ENCODE peak calls at places on chromosomes 5 and 9, in four cellular contexts. X is fibroblast of the conjunctiva, J is frontal cortex, K is cerebellar cortex. B is an unnamed sample.

GRCh38 chr9:106961623-106962022 is 98.7 kb downstream of the ZNF462 start:
- DNase-seq in X (no peak), J (no peak), K (no peak), B (no peak)

GRCh38 chr9:128505414-128505765 is 871 bp downstream of the GLE1 start:
- DNase-seq in X (no peak), J (no peak), K (no peak), B (no peak)

GRCh38 chr5:170612256-170612656 is 108.4 kb downstream of the KCNIP1 start:
- DNase-seq in X (no peak), J (no peak), K (no peak), B (no peak)

GRCh38 chr9:32677931-32678330 is 42.5 kb upstream of the TAF1L start:
- DNase-seq in X (no peak), J (no peak), K (no peak), B (no peak)

GRCh38 chr5:177438468-177438867 is 8.1 kb upstream of the PRR7 start:
- DNase-seq in X (no peak), J (no peak), K (no peak), B (no peak)

GRCh38 chr9:116434314-116434713 is 252.8 kb upstream of the TRIM32 start:
- DNase-seq in X (no peak), J (no peak), K (no peak), B (no peak)

GRCh38 chr5:131230406-131230805 is 33.4 kb upstream of the CDC42SE2 start:
- DNase-seq in X (no peak), J (no peak), K (peak), B (peak)

GRCh38 chr9:86918556-86918955 is 28.8 kb downstream of the GAS1 start:
- DNase-seq in X (no peak), J (no peak), K (no peak), B (no peak)

GRCh38 chr5:175746851-175747250 is 89.0 kb downstream of the HRH2 start:
- DNase-seq in X (no peak), J (no peak), K (peak), B (peak)

GRCh38 chr9:86274821-86275643 is 7.3 kb downstream of the ISCA1 start:
- DNase-seq in X (no peak), J (no peak), K (no peak), B (no peak)

GRCh38 chr5:5221731-5222130 is 81.6 kb downstream of the ADAMTS16 start:
- DNase-seq in X (no peak), J (no peak), K (no peak), B (no peak)

GRCh38 chr5:90803376-90803775 is 244.8 kb downstream of the ADGRV1 start:
- DNase-seq in X (no peak), J (no peak), K (no peak), B (no peak)

GRCh38 chr9:69753830-69754229 is 6.0 kb downstream of the PTAR1 start:
- DNase-seq in X (no peak), J (no peak), K (no peak), B (no peak)

GRCh38 chr5:142981886-142982820 is 212.0 kb downstream of the ARHGAP26 start:
- DNase-seq in X (peak), J (peak), K (peak), B (peak)

GRCh38 chr5:179128041-179128365 is 67.8 kb downstream of the ZNF354C start:
- DNase-seq in X (no peak), J (no peak), K (no peak), B (no peak)

GRCh38 chr5:132814441-132815294 is 1.6 kb downstream of the SOWAHA start:
- DNase-seq in X (no peak), J (no peak), K (no peak), B (no peak)

GRCh38 chr9:95242613-95243012 is 74.9 kb downstream of the FANCC start:
- DNase-seq in X (no peak), J (no peak), K (no peak), B (no peak)

GRCh38 chr9:94881946-94882345 is 155.4 kb downstream of the AOPEP start:
- DNase-seq in X (no peak), J (no peak), K (no peak), B (no peak)

GRCh38 chr9:115847245-115847644 is 306.3 kb upstream of the PAPPA start:
- DNase-seq in X (peak), J (no peak), K (no peak), B (no peak)

GRCh38 chr9:78921341-78921740 is 624.4 kb downstream of the PSAT1 start:
- DNase-seq in X (no peak), J (no peak), K (no peak), B (no peak)

GRCh38 chr9:93531374-93531773 is 45.0 kb upstream of the PHF2 start:
- DNase-seq in X (no peak), J (no peak), K (peak), B (no peak)

GRCh38 chr9:69585571-69585970 is 86.6 kb downstream of the APBA1 start:
- DNase-seq in X (no peak), J (no peak), K (peak), B (peak)

GRCh38 chr5:14901462-14902051 is 30.0 kb upstream of the ANKH start:
- DNase-seq in X (no peak), J (no peak), K (no peak), B (no peak)

GRCh38 chr9:137294684-137295312 is 7.3 kb downstream of the NRARP start:
- DNase-seq in X (no peak), J (no peak), K (no peak), B (no peak)

GRCh38 chr5:31937226-31937625 is 236.9 kb downstream of the GOLPH3 start:
- DNase-seq in X (no peak), J (no peak), K (no peak), B (no peak)

B was measured in hippocampal formation.